ENCODE peak calls at places on chromosomes 3 and 15, in four cellular contexts. R is PC-3, P is brain microvascular endothelial cell, E is cardiac muscle cell. F is an unnamed sample.

GRCh38 chr3:57958642-57959406 is 49.4 kb upstream of the FLNB start:
- DNase-seq in R (peak; percentile 46), P (no peak), E (peak; percentile 69), F (no peak)

GRCh38 chr3:882526-882925 is 210.3 kb upstream of the CNTN6 start:
- DNase-seq in R (no peak), P (peak; percentile 3), E (no peak), F (no peak)

GRCh38 chr15:35692256-35692867 is 146.4 kb upstream of the DPH6 start:
- DNase-seq in R (peak; percentile 16), P (peak; percentile 37), E (peak; percentile 42), F (no peak)

GRCh38 chr3:174431717-174432116 is 427.4 kb upstream of the NAALADL2 start:
- DNase-seq in R (peak; percentile 41), P (peak; percentile 57), E (peak; percentile 46), F (no peak)

GRCh38 chr3:107845355-107846281 is 245.2 kb downstream of the CD47 start:
- DNase-seq in R (peak; percentile 31), P (peak; percentile 32), E (peak; percentile 13), F (no peak)

GRCh38 chr15:82021992-82022391 is 23.8 kb downstream of the MEX3B start:
- DNase-seq in R (no peak), P (peak; percentile 21), E (peak; percentile 67), F (no peak)

GRCh38 chr3:180278583-180279188 is 241.9 kb upstream of the PEX5L start:
- DNase-seq in R (no peak), P (no peak), E (no peak), F (peak; percentile 63)

GRCh38 chr3:123815981-123816380 is 68.2 kb downstream of the MYLK start:
- DNase-seq in R (no peak), P (no peak), E (no peak), F (no peak)

GRCh38 chr3:31364711-31365110 is 168.0 kb upstream of the STT3B start:
- DNase-seq in R (peak; percentile 47), P (peak; percentile 72), E (peak; percentile 52), F (no peak)

GRCh38 chr3:10015476-10015904 is 10.7 kb upstream of the FANCD2 start:
- DNase-seq in R (peak; percentile 75), P (peak; percentile 92), E (peak; percentile 99), F (no peak)

GRCh38 chr3:127955680-127956079 is 40.6 kb downstream of the KBTBD12 start:
- DNase-seq in R (no peak), P (no peak), E (no peak), F (no peak)

GRCh38 chr3:37221407-37221806 is 47.0 kb upstream of the LRRFIP2 start:
- DNase-seq in R (peak; percentile 98), P (peak; percentile 83), E (peak; percentile 54), F (peak; percentile 7)

GRCh38 chr15:57910672-57911071 is 154.8 kb downstream of the ALDH1A2 start:
- DNase-seq in R (no peak), P (no peak), E (no peak), F (no peak)
- H3K4me3 ChIP-seq in R (no peak overlapping the region), P (no peak overlapping the region), E (no peak overlapping the region), F (no peak overlapping the region)

GRCh38 chr3:52120576-52121458 is 33.4 kb downstream of the POC1A start:
- DNase-seq in R (no peak), P (no peak), E (no peak), F (peak; percentile 41)
- TF ChIP-seq CTCF in R (no peak), P (no peak), E (no peak), F (no peak)

GRCh38 chr3:170421758-170422157 is 3.1 kb downstream of the CLDN11 start:
- DNase-seq in R (no peak), P (no peak), E (no peak), F (no peak)
- H3K4me3 ChIP-seq in R (peak overlapping the region; percentile 34), P (peak overlapping the region; percentile 20), E (no peak overlapping the region), F (no peak overlapping the region)

GRCh38 chr15:83206971-83207621 is 527 bp downstream of the HDGFL3 start:
- DNase-seq in R (peak; percentile 25), P (peak; percentile 9), E (peak; percentile 48), F (peak; percentile 53)

GRCh38 chr15:83209333-83209732 is 1.7 kb upstream of the HDGFL3 start:
- DNase-seq in R (no peak), P (no peak), E (no peak), F (no peak)

GRCh38 chr15:83208357-83208661 is 686 bp upstream of the HDGFL3 start:
- DNase-seq in R (peak; percentile 18), P (no peak), E (peak; percentile 30), F (no peak)

GRCh38 chr15:83206387-83206970 is 1.1 kb downstream of the HDGFL3 start:
- DNase-seq in R (peak; percentile 6), P (no peak), E (no peak), F (peak; percentile 28)

GRCh38 chr15:83207622-83208356 is at the start of gene HDGFL3:
- DNase-seq in R (peak; percentile 59), P (peak; percentile 51), E (peak; percentile 72), F (peak; percentile 64)
- TF ChIP-seq CTCF in R (peak; percentile 35), P (no peak), E (peak; percentile 8), F (peak; percentile 16)

F was measured in GM12865.